ENCODE peak calls at places on chromosomes 11 and 22, in five cellular contexts. F is fibroblast of lung, E is PC-3, N is H1, R is GM23248. O is an unnamed sample.

GRCh38 chr11:65297026-65297667 is 17.5 kb upstream of the CDC42EP2 start:
- DNase-seq in F (no peak), R (no peak), E (no peak), N (no peak), O (no peak)

GRCh38 chr11:64007629-64008282 is 21.5 kb downstream of the OTUB1 start:
- DNase-seq in E (no peak), F (no peak), N (no peak), R (peak), O (peak)

GRCh38 chr11:9678576-9678975 is 14.7 kb downstream of the SWAP70 start:
- DNase-seq in R (no peak), E (no peak), N (no peak), F (no peak), O (no peak)

GRCh38 chr11:76321340-76321739 is 59.6 kb downstream of the THAP12 start:
- DNase-seq in N (no peak), F (no peak), R (no peak), E (no peak), O (no peak)

GRCh38 chr11:6612816-6613136 is 760 bp upstream of the TAF10 start:
- DNase-seq in R (no peak), E (no peak), F (no peak), N (no peak), O (no peak)

GRCh38 chr11:124759268-124760204 is 2.6 kb downstream of the ESAM start:
- DNase-seq in N (no peak), E (no peak), R (no peak), F (no peak), O (no peak)

GRCh38 chr11:94885133-94885532 is 88.2 kb downstream of the CWC15 start:
- DNase-seq in F (peak), N (no peak), E (peak), R (no peak), O (no peak)

GRCh38 chr22:41968601-41969000 is 642 bp upstream of the SEPTIN3 start:
- DNase-seq in N (no peak), F (no peak), E (no peak), R (no peak), O (no peak)

GRCh38 chr11:11979487-11980117 is 28.8 kb downstream of the DKK3 start:
- DNase-seq in E (peak), R (peak), N (no peak), F (peak), O (peak)

GRCh38 chr11:61377461-61378160 is 14.8 kb upstream of the TMEM216 start:
- DNase-seq in E (no peak), F (peak), R (peak), N (no peak), O (peak)

GRCh38 chr11:62542111-62542745 is 4.4 kb downstream of the AHNAK start:
- DNase-seq in N (no peak), R (no peak), E (no peak), F (no peak), O (no peak)
- H3K9ac ChIP-seq in N (no peak), R (peak), E (peak), F (peak), O (peak)

GRCh38 chr11:107857550-107858216 is 904 bp downstream of the SLC35F2 start:
- DNase-seq in E (no peak), F (peak), N (no peak), R (peak), O (no peak)
- H3K9ac ChIP-seq in E (peak), F (peak), N (no peak), R (peak), O (peak)

DNA sequence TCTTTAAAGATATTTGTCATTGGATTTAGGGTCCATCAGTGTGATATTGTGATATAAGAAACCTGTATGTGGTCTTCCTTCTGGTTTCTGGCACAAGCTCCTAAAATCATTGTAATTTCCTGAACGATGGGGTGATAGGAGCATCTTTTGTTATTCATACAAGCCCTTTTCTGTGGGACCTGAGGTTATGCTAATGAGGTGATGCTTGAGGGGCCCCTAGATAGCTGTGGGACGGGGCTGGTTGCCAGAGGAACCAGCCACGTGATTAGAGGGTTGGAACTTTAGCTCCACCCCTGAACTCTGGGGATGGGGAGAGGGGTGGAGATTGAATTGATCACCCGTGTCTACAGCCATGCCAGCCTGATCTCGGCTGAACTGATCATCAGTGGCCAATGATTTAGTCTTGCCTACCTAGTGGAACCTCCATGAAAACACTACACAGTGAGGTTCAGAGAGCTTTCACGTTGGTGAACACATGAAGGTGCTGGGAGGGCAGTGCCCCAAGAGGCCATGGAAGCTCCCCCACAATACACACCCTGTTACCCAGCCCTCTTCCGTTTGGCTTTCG is 62.8 kb downstream of the BCR start:
- DNase-seq in N (peak), E (no peak), F (peak), R (no peak), O (no peak)
- H3K9ac ChIP-seq in N (no peak), E (no peak), F (no peak), R (no peak), O (no peak)

DNA sequence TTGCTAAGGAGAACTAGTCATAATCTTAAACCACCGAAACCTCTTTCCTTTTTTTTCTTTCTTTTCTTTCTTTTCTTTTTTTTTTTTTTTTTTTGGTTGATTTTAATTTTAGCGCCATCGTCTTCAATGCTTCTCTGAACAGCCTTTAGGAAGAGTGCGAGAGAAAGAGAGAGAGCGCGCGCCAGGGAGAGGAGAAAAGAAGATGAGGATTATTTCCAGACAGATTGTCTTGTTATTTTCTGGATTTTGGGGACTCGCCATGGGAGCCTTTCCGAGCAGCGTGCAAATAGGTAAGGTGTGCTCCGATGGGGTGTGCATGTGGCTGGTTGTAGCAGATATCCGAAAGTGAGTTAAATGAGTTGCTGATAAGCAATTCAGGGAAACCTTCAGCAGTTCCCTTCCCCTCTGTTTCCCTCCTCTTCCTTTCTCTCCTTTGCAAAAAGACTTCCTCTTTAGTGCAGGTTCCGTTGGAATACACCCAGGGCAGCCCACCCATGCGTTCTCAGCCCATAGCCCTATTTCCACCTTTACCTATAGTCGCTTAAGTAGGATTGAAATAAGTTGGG is 1.0 kb downstream of the GRIA4 start:
- DNase-seq in E (no peak), R (no peak), F (no peak), N (no peak), O (peak)
- H3K9ac ChIP-seq in E (no peak), R (no peak), F (no peak), N (peak), O (no peak)

GRCh38 chr11:43579919-43580276 is 100.6 kb upstream of the HSD17B12 start:
- DNase-seq in E (no peak), R (no peak), F (no peak), N (no peak), O (no peak)

GRCh38 chr11:43577566-43578264 is 102.8 kb upstream of the HSD17B12 start:
- DNase-seq in N (no peak), R (no peak), F (no peak), E (no peak), O (no peak)

GRCh38 chr11:43580735-43581369 is 99.7 kb upstream of the HSD17B12 start:
- DNase-seq in E (no peak), R (peak), F (no peak), N (no peak), O (peak)

GRCh38 chr11:43578346-43579170 is 102.0 kb upstream of the HSD17B12 start:
- DNase-seq in F (peak), R (peak), N (no peak), E (peak), O (peak)

GRCh38 chr11:43579171-43579918 is 101.2 kb upstream of the HSD17B12 start:
- DNase-seq in F (peak), R (peak), N (no peak), E (peak), O (peak)
- H3K9ac ChIP-seq in F (no peak), R (peak), N (no peak), E (no peak), O (peak)

GRCh38 chr11:72072348-72072747 is 8.0 kb downstream of the NUMA1 start:
- DNase-seq in E (peak), F (peak), N (no peak), R (peak), O (peak)

GRCh38 chr11:72078477-72078876 is 1.9 kb downstream of the NUMA1 start:
- DNase-seq in F (peak), E (peak), N (no peak), R (peak), O (no peak)

GRCh38 chr11:72075109-72075508 is 5.2 kb downstream of the NUMA1 start:
- DNase-seq in E (no peak), N (no peak), F (no peak), R (no peak), O (peak)

GRCh38 chr11:72079776-72080325 is 491 bp downstream of the NUMA1 start:
- DNase-seq in F (no peak), R (peak), N (no peak), E (no peak), O (peak)

DNA sequence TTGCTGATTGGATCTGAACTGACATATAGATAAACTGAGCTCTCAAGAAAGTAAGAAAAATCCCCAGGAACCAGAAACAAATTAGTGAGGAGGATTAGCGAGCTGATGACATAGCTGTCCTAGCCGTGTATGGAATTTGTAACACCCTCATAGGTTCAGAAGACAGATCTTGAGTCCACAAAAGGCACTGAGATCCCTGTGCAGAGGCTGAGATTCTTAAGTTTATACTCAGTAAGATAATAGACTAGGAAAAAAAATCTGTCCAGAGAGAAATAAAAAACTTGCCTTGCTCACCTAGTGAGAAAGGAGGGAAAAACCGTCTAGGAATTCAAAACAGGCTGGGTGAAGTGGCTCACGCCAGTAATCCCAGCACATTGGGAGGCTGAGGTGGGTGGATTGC is 4.6 kb downstream of the NUMA1 start:
- DNase-seq in R (no peak), F (peak), E (no peak), N (no peak), O (no peak)
- H3K9ac ChIP-seq in R (no peak), F (no peak), E (no peak), N (no peak), O (no peak)

GRCh38 chr11:96314326-96315050 is 28.5 kb downstream of the MAML2 start:
- DNase-seq in N (no peak), F (peak), R (peak), E (peak), O (peak)
- H3K9ac ChIP-seq in N (no peak), F (no peak), R (peak), E (peak), O (peak)

DNA sequence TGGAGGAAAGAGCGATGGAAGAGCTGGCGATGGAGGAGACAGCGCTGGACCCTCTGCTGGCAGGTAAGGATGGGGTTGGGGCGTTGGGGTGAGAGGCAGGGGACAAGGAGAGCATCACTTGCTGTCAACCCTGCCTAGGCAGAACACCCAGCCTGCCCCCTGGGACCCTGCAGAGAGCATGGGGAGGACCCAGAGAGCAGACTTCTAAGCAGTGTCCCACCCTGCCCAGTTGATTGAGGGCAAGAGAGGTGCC is 111.6 kb upstream of the ANO1 start:
- DNase-seq in N (no peak), F (no peak), E (no peak), R (no peak), O (no peak)
- H3K9ac ChIP-seq in N (no peak), F (no peak), E (no peak), R (no peak), O (no peak)

DNA sequence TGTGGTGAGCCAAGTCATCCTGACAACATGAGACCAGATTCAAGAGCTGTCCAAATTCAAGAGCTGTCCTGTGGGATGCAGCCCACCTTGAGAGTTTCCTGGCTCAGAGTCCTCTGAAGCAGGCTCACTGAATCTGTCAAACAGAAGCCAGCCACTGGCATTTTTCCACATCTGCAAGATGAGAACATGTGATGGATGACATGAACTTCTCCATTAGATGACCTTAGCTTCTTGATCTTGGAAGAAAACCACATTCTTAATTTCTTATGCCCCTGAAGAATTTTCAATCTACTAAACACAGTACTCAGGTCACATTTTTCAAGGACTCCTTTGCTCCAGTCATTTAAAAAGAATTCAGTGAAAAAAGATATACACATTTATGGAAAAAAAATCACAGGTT is 291.0 kb downstream of the GUCY1A2 start:
- DNase-seq in F (peak), N (no peak), R (no peak), E (no peak), O (no peak)
- H3K9ac ChIP-seq in F (no peak), N (no peak), R (no peak), E (no peak), O (no peak)